ENCODE peak calls at places on chromosomes 4 and X, in eight cellular contexts. I is effector CD4-positive, alpha-beta T cell; V is GOT3; W is iris pigment epithelial cell; L is DND-41; X is progenitor cell of endocrine pancreas; Q is IMR-90; D is stimulated activated CD4-positive, alpha-beta T cell treated with anti-CD3 and anti-CD28 coated beads, TNF-alpha, amount 100 ng/mL, for 4 hours. A is an unnamed sample.

GRCh38 chrX:3550160-3550765 is 163.2 kb downstream of the PRKX start:
- DNase-seq in I (no peak), V (no peak), W (peak; percentile 12), L (no peak), X (no peak), Q (no peak), D (no peak), A (peak; percentile 16)

GRCh38 chr4:13642576-13642975 is 15.1 kb upstream of the BOD1L1 start:
- DNase-seq in I (no peak), V (no peak), W (peak; percentile 75), L (no peak), X (no peak), Q (peak; percentile 52), D (no peak), A (peak; percentile 19)

GRCh38 chrX:72609313-72609712 is 36.7 kb upstream of the HDAC8 start:
- DNase-seq in I (no peak), V (no peak), W (no peak), L (no peak), X (no peak), Q (peak; percentile 6), D (no peak), A (peak; percentile 46)

GRCh38 chrX:134737721-134738369 is 79.6 kb upstream of the PLAC1 start:
- DNase-seq in I (no peak), V (no peak), W (no peak), L (no peak), X (no peak), Q (no peak), D (no peak), A (no peak)

GRCh38 chr4:134780244-134780643 is 578.7 kb upstream of the PABPC4L start:
- DNase-seq in I (no peak), V (no peak), W (no peak), L (no peak), X (no peak), Q (no peak), D (no peak), A (no peak)

GRCh38 chrX:85988353-85988752 is 59.0 kb downstream of the CHM start:
- DNase-seq in I (no peak), V (no peak), W (no peak), L (no peak), X (no peak), Q (no peak), D (no peak), A (no peak)

GRCh38 chr4:189548484-189549160 is 392.1 kb upstream of the FRG1 start:
- DNase-seq in I (no peak), V (no peak), W (no peak), L (no peak), X (no peak), Q (no peak), D (no peak), A (no peak)

GRCh38 chrX:153226344-153227190 is 47.5 kb downstream of the MAGEA1 start:
- DNase-seq in I (no peak), V (no peak), W (peak; percentile 88), L (no peak), X (no peak), Q (peak; percentile 2), D (no peak), A (peak; percentile 67)

GRCh38 chrX:18353931-18354368 is 538 bp downstream of the SCML2 start:
- DNase-seq in I (no peak), V (no peak), W (no peak), L (no peak), X (peak; percentile 37), Q (no peak), D (peak; percentile 0), A (peak; percentile 23)

GRCh38 chr4:24209891-24210290 is 320.0 kb upstream of the PPARGC1A start:
- DNase-seq in I (no peak), V (no peak), W (no peak), L (no peak), X (no peak), Q (no peak), D (no peak), A (no peak)

GRCh38 chr4:110823251-110823650 is 200.4 kb upstream of the PITX2 start:
- DNase-seq in I (no peak), V (peak; percentile 22), W (peak; percentile 45), L (no peak), X (no peak), Q (peak; percentile 60), D (no peak), A (no peak)

GRCh38 chrX:125101971-125102750 is 217.5 kb upstream of the TEX13C start:
- DNase-seq in I (no peak), V (no peak), W (no peak), L (no peak), X (no peak), Q (no peak), D (no peak), A (no peak)

A was measured in PC-3.